ENCODE peak calls at places on chromosomes 6 and 20, in five cellular contexts. X is heart left ventricle, P is H54, S is stomach, E is adrenal gland. O is an unnamed sample.

GRCh38 chr20:20413801-20414200 is 45.9 kb downstream of the INSM1 start:
- DNase-seq in X (no peak), P (no peak), S (no peak), E (no peak), O (no peak)

GRCh38 chr6:48775157-48775556 is 664.2 kb upstream of the PTCHD4 start:
- DNase-seq in X (no peak), P (no peak), S (no peak), E (no peak), O (no peak)

GRCh38 chr6:143782517-143782916 is 60.6 kb upstream of the LTV1 start:
- DNase-seq in X (no peak), P (no peak), S (no peak), E (no peak), O (no peak)

GRCh38 chr6:100504786-100505737 is 40.3 kb upstream of the SIM1 start:
- DNase-seq in X (no peak), P (peak), S (no peak), E (no peak), O (no peak)

GRCh38 chr20:57195023-57195758 is 71.2 kb downstream of the BMP7 start:
- DNase-seq in X (no peak), P (no peak), S (no peak), E (no peak), O (no peak)

GRCh38 chr6:108937170-108937569 is 88.9 kb downstream of the ARMC2 start:
- DNase-seq in X (no peak), P (no peak), S (no peak), E (no peak), O (no peak)

GRCh38 chr20:4873396-4873795 is 127.9 kb downstream of the SLC23A2 start:
- DNase-seq in X (no peak), P (no peak), S (no peak), E (no peak), O (no peak)

GRCh38 chr20:20491784-20492145 is 123.9 kb downstream of the INSM1 start:
- DNase-seq in X (no peak), P (no peak), S (no peak), E (no peak), O (no peak)

GRCh38 chr6:119331676-119332286 is 17.8 kb downstream of the MAN1A1 start:
- DNase-seq in X (no peak), P (no peak), S (no peak), E (no peak), O (no peak)

GRCh38 chr20:62122659-62123449 is 579 bp downstream of the LSM14B start:
- DNase-seq in X (peak), P (no peak), S (peak), E (peak), O (peak)

GRCh38 chr20:2467412-2467811 is 3.2 kb downstream of the SNRPB start:
- DNase-seq in X (no peak), P (no peak), S (no peak), E (no peak), O (no peak)

GRCh38 chr20:2468581-2469407 is 1.8 kb downstream of the SNRPB start:
- DNase-seq in X (no peak), P (no peak), S (no peak), E (no peak), O (peak)

GRCh38 chr20:2475850-2476741 is 5.5 kb upstream of the SNRPB start:
- DNase-seq in X (no peak), P (no peak), S (peak), E (no peak), O (no peak)

GRCh38 chr20:2470051-2470431 is 548 bp downstream of the SNRPB start:
- DNase-seq in X (no peak), P (peak), S (no peak), E (peak), O (peak)

GRCh38 chr20:2470432-2471193 is at the start of gene SNRPB:
- DNase-seq in X (peak), P (peak), S (peak), E (peak), O (peak)
- TF ChIP-seq POLR2A in X (peak), P (peak), S (peak), E (peak), O (peak)

DNA sequence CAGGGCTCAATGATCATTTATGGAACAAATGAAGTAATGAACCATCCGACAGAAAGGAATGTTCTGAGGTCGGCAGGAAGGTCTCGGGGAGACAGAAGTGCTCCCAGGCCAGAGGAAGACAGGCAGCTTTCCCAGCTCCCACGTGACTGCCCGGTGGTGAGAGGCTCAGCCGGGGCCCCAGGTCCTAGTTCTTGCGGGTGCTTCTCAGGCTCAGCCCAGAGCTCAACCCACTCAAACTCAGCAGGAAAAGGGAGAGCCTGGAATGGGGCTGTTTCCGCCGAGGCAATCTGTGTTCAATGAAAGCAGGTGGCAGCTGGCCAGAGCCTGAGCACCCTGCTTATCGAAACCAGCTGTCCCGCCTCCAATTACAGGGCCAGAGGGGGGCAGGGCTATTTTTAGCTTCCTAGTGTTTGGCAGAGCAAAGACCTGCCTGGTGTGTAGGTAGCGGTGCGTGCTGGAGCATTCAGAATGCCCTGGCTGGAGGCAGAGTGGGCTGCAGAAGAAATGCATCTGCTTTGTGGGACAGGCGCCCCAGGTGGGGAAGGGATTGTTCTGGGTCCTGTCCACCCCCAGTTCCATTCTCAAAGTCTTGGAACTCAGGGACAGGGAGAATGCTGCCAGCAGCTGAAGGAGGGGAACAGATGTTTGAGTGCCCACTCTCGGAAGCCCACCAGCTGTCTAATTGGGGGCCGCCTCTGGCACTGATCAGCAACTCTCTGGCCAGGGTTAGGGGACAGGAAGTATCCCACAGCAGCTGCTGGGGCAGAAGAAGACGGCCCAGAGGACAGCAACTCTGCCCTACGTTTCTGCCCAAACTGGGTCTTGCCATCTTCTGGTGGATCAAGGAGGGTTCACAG is 145.0 kb downstream of the PREX1 start:
- DNase-seq in X (peak), P (peak), S (peak), E (peak), O (peak)
- TF ChIP-seq POLR2A in X (no peak), P (no peak), S (no peak), E (peak), O (no peak)

GRCh38 chr6:158002951-158003853 is 21.5 kb downstream of the SYNJ2 start:
- DNase-seq in X (no peak), P (no peak), S (no peak), E (no peak), O (no peak)
- TF ChIP-seq POLR2A in X (no peak), P (no peak), S (no peak), E (no peak), O (no peak)

DNA sequence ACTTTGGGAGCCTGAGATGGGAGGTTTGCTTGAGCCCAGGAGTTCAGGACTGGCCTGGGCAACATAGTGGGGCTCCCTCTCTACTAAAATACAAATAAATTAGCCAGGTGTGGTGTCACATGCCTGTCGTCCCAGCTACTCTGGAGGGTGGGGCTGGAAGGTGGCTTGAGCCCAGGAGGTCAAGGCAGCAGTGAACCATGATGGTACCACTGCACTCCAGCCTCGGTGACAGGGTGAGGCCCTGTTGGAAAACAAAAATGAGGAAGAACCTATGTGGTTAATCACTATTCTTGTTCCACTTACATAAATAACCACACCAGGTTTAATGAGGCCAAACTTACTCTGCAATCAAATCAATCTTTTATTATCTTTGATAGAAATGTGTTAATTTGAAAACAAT is 5.4 kb downstream of the PPDPF start:
- DNase-seq in X (peak), P (no peak), S (no peak), E (no peak), O (no peak)
- TF ChIP-seq POLR2A in X (no peak), P (no peak), S (no peak), E (no peak), O (no peak)

GRCh38 chr20:53652859-53653520 is 59.4 kb upstream of the ZNF217 start:
- DNase-seq in X (no peak), P (no peak), S (no peak), E (no peak), O (no peak)
- TF ChIP-seq POLR2A in X (no peak), P (no peak), S (no peak), E (no peak), O (no peak)

GRCh38 chr20:31514154-31515071 is at the start of gene HM13:
- DNase-seq in X (peak), P (peak), S (peak), E (peak), O (peak)
- TF ChIP-seq POLR2A in X (peak), P (peak), S (no peak), E (peak), O (peak)